ENCODE peak calls at places on chromosome 12, in four cellular contexts. Z, Y, W and S are unnamed samples.

GRCh38 chr12:128976120-128976519 is 122.8 kb downstream of the GLT1D1 start:
- DNase-seq in Z (no peak), Y (peak; percentile 86), W (peak; percentile 53), S (peak; percentile 89)

GRCh38 chr12:83261998-83262397 is 575.3 kb downstream of the TMTC2 start:
- DNase-seq in Z (no peak), Y (no peak), W (no peak), S (peak; percentile 27)

GRCh38 chr12:113854385-113855136 is 111.6 kb downstream of the RBM19 start:
- DNase-seq in W (no peak), Y (no peak), Z (no peak), S (no peak)

GRCh38 chr12:48936379-48936979 is 11.2 kb upstream of the FKBP11 start:
- DNase-seq in Y (peak; percentile 86), Z (peak; percentile 79), W (peak; percentile 63), S (peak; percentile 85)

GRCh38 chr12:109822951-109823411 is 10.2 kb downstream of the TRPV4 start:
- DNase-seq in Y (no peak), W (no peak), Z (no peak), S (no peak)

GRCh38 chr12:114025935-114026334 is 59.8 kb upstream of the RBM19 start:
- DNase-seq in Z (no peak), Y (no peak), W (no peak), S (no peak)

GRCh38 chr12:11779286-11779685 is 129.8 kb downstream of the ETV6 start:
- DNase-seq in W (no peak), Z (peak; percentile 78), Y (no peak), S (no peak)

GRCh38 chr12:12890815-12891645 is at the start of gene GPRC5A:
- DNase-seq in Y (peak; percentile 78), W (no peak), Z (peak; percentile 98), S (peak; percentile 95)

GRCh38 chr12:59472273-59472672 is 123.6 kb upstream of the SLC16A7 start:
- DNase-seq in W (no peak), Y (no peak), Z (no peak), S (no peak)

GRCh38 chr12:1595690-1596347 is 1.4 kb upstream of the FBXL14 start:
- DNase-seq in Z (peak; percentile 67), W (no peak), Y (no peak), S (no peak)

GRCh38 chr12:50934371-50934851 is 17.9 kb upstream of the HIGD1C start:
- DNase-seq in Z (no peak), Y (no peak), W (no peak), S (no peak)

GRCh38 chr12:22083167-22083566 is 37.1 kb downstream of the CMAS start:
- DNase-seq in Z (peak; percentile 35), Y (no peak), W (no peak), S (no peak)

GRCh38 chr12:124150176-124150575 is 144.7 kb upstream of the RFLNA start:
- DNase-seq in W (no peak), Y (no peak), Z (no peak), S (no peak)

GRCh38 chr12:49885663-49886461 is 17.8 kb downstream of the FAIM2 start:
- DNase-seq in Z (no peak), Y (no peak), W (no peak), S (no peak)

GRCh38 chr12:106915635-106916026 is 40.1 kb upstream of the TMEM263 start:
- DNase-seq in Y (no peak), W (no peak), Z (no peak), S (no peak)

GRCh38 chr12:12671850-12672660 is 23.9 kb downstream of the GPR19 start:
- DNase-seq in W (no peak), Z (peak; percentile 65), Y (no peak), S (no peak)

GRCh38 chr12:94039914-94040313 is 108.5 kb upstream of the PLXNC1 start:
- DNase-seq in W (no peak), Z (peak; percentile 26), Y (no peak), S (no peak)

GRCh38 chr12:91225316-91225715 is 42.7 kb upstream of the DCN start:
- DNase-seq in W (no peak), Z (peak; percentile 35), Y (no peak), S (no peak)
- H3K56ac ChIP-seq in W (no peak overlapping the region), Z (no peak overlapping the region), Y (no peak overlapping the region), S (no peak overlapping the region)

DNA sequence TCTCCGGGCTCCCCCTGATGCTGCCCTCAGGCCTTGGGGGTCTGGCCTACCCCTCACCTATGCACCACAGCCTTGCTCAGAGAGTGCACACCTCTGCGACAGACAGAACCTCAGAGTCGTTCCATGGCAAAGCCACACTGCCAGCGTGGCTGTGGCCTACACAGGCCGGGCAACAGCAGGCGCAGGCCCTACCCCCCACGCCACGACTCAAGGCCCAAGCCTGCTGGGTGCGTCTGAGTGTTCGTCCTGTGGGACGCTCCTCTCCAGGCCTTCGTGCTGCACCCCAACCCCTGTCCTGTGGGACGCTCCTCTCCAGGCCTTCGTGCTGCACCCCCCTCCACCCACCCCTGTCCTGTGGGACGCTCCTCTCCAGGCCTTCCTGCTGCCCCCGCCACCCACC is 54.2 kb downstream of the LRCOL1 start:
- DNase-seq in W (no peak), Y (no peak), Z (no peak), S (no peak)
- H3K56ac ChIP-seq in W (no peak overlapping the region), Y (no peak overlapping the region), Z (no peak overlapping the region), S (no peak overlapping the region)

DNA sequence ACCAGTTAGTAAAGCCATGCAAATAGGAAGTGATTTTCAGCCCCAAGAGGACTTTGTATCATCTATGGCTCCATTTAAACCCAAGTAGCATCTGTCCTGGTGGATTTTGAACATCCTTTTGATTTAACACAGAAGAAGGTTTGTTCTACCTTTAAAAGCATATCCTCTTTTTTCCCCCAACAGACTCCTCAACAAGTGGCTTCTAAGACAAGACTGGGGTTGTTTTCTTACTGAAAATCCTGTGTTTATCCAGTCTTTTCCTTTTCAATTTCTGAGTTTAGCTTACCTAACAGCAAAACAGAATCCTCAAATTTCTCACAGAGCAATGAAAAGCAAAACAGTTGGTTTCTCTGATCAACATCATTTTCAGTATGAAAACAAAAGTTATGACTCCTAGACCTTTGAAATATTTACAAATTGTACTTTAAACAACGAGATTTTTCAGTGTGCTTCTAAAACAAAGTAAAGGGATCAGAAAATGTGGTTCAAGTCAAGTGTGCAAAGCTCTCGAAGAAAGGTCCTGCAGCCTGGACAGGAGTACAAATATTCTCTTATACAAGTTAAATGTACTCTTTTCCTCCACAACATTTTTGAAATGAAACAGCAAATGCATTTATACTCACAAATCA is 2.8 kb downstream of the PHLDA1 start:
- DNase-seq in Z (no peak), Y (no peak), W (no peak), S (no peak)
- H3K56ac ChIP-seq in Z (peak overlapping the region; percentile 84), Y (no peak overlapping the region), W (no peak overlapping the region), S (peak overlapping the region; percentile 51)

DNA sequence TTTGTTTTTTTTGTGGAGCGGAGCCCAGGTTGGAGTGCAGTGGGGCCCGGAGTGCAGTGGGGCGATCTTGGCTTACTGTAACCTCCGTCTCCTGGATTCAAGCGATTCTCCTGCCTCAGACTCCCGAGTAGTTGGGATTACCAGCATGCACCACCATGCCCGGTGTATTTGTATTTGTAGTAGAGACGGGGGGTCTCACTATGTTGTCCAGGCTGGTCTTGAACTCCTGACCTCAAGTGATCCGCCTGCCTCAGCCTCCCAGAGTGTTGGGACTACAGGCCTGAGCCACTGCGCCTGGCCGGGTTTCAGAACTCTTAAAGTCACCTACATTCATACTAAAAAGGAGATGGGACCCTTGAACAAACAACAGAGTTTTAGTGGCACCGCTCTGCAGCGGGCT is 52.7 kb downstream of the KRT80 start:
- DNase-seq in Z (no peak), Y (no peak), W (no peak), S (no peak)
- H3K56ac ChIP-seq in Z (no peak overlapping the region), Y (no peak overlapping the region), W (no peak overlapping the region), S (no peak overlapping the region)